ENCODE peak calls at places on chromosomes 6 and 20, in six cellular contexts. P is K562, K is A549, O is endothelial cell of umbilical vein, J is GM12878, R is HepG2. Q is an unnamed sample.

GRCh38 chr6:153231048-153231635 is 100.1 kb upstream of the RGS17 start:
- DNase-seq in P (no peak), K (peak), O (peak), J (no peak), R (peak), Q (peak)

GRCh38 chr6:162917506-162917905 is 189.7 kb downstream of the PACRG start:
- DNase-seq in P (no peak), K (no peak), O (no peak), J (no peak), R (no peak), Q (no peak)

GRCh38 chr6:16669227-16669626 is 92.0 kb downstream of the ATXN1 start:
- DNase-seq in P (no peak), K (no peak), O (peak), J (no peak), R (peak), Q (peak)

GRCh38 chr20:3085571-3086072 is 1.1 kb upstream of the AVP start:
- DNase-seq in P (no peak), K (no peak), O (no peak), J (no peak), R (no peak), Q (no peak)

GRCh38 chr6:152671146-152671545 is 26.6 kb upstream of the MYCT1 start:
- DNase-seq in P (no peak), K (no peak), O (peak), J (no peak), R (no peak), Q (no peak)

GRCh38 chr6:94835264-94835663 is 742.1 kb upstream of the MANEA start:
- DNase-seq in P (no peak), K (no peak), O (no peak), J (no peak), R (no peak), Q (no peak)

GRCh38 chr6:169038691-169039090 is 215.0 kb downstream of the THBS2 start:
- DNase-seq in P (no peak), K (no peak), O (no peak), J (no peak), R (no peak), Q (no peak)

GRCh38 chr6:154917941-154918340 is 77.2 kb upstream of the TIAM2 start:
- DNase-seq in P (no peak), K (no peak), O (no peak), J (no peak), R (no peak), Q (no peak)

GRCh38 chr6:23456396-23456795 is 669.6 kb upstream of the NRSN1 start:
- DNase-seq in P (no peak), K (no peak), O (peak), J (no peak), R (no peak), Q (no peak)

GRCh38 chr6:75345413-75345812 is 60.8 kb upstream of the TMEM30A start:
- DNase-seq in P (no peak), K (no peak), O (no peak), J (no peak), R (no peak), Q (no peak)

GRCh38 chr6:140480852-140481251 is 1106.4 kb upstream of the CITED2 start:
- DNase-seq in P (no peak), K (no peak), O (no peak), J (no peak), R (no peak), Q (peak)

GRCh38 chr6:115058414-115059211 is 715.8 kb upstream of the HS3ST5 start:
- DNase-seq in P (no peak), K (no peak), O (no peak), J (no peak), R (no peak), Q (no peak)

GRCh38 chr20:32806356-32806755 is 13.4 kb upstream of the MAPRE1 start:
- DNase-seq in P (no peak), K (no peak), O (no peak), J (no peak), R (no peak), Q (no peak)

GRCh38 chr6:21969192-21969591 is 327.6 kb downstream of the PRL start:
- DNase-seq in P (no peak), K (no peak), O (no peak), J (no peak), R (no peak), Q (no peak)

GRCh38 chr20:23536601-23537000 is 31.7 kb downstream of the CST9L start:
- DNase-seq in P (no peak), K (no peak), O (no peak), J (no peak), R (no peak), Q (no peak)

GRCh38 chr6:150409576-150410066 is 40.8 kb downstream of the IYD start:
- DNase-seq in P (no peak), K (no peak), O (peak), J (no peak), R (no peak), Q (peak)

GRCh38 chr20:38880952-38881735 is 45.1 kb upstream of the FAM83D start:
- DNase-seq in P (no peak), K (no peak), O (no peak), J (no peak), R (no peak), Q (peak)

GRCh38 chr6:158481612-158482473 is 78.0 kb upstream of the TMEM181 start:
- DNase-seq in P (no peak), K (peak), O (peak), J (no peak), R (no peak), Q (no peak)

GRCh38 chr6:31161216-31162126 is 3.1 kb downstream of the TCF19 start:
- DNase-seq in P (no peak), K (no peak), O (no peak), J (no peak), R (no peak), Q (no peak)

GRCh38 chr20:37602634-37603033 is 75.0 kb upstream of the BLCAP start:
- DNase-seq in P (no peak), K (no peak), O (no peak), J (no peak), R (no peak), Q (no peak)
- TF ChIP-seq MYC in P (no peak), K (no peak), O (no peak), J (no peak), R (no peak), Q (no peak)

GRCh38 chr6:117265425-117266266 is at the start of gene VGLL2:
- DNase-seq in P (no peak), K (peak), O (peak), J (no peak), R (peak), Q (no peak)
- TF ChIP-seq MYC in P (no peak), K (no peak), O (no peak), J (no peak), R (no peak), Q (no peak)

GRCh38 chr6:98117072-98117471 is 717.3 kb upstream of the POU3F2 start:
- DNase-seq in P (no peak), K (no peak), O (no peak), J (no peak), R (no peak), Q (no peak)

GRCh38 chr6:98124176-98124575 is 710.2 kb upstream of the POU3F2 start:
- DNase-seq in P (no peak), K (no peak), O (no peak), J (no peak), R (no peak), Q (no peak)

GRCh38 chr6:98116513-98116912 is 717.9 kb upstream of the POU3F2 start:
- DNase-seq in P (no peak), K (no peak), O (no peak), J (no peak), R (no peak), Q (no peak)

DNA sequence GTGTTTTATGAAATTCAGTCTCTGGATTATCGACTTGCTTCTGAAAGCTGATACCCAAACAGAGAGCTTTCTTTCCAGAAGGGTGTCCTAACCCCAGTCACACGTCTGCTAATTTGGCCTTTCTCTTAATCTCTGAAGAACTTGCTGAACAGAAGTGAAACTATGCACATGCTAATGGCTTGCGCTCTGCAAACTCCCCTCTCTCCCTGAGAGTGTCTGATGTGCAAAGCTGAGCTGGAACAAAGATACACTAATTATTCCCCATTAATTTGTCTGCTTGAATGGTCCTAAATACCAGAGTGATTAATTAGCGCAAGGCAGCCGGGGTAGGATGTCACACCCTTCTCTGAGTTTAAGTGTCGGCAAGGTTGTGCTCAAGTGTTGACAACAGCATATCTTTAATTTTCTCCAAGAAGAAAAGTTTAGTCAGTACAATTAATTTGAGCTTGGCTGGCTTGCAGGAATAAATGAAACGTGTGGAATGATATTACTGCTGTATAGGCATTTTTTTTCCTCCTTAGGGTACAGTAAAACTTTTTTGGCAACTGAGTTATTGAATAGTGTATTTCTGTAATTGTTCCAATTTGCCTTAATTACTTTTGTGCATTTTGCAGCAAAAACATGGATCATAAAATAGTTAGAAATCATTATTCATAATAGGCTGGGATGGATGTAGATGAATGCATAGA is 715.9 kb upstream of the POU3F2 start:
- DNase-seq in P (no peak), K (no peak), O (no peak), J (no peak), R (no peak), Q (no peak)
- TF ChIP-seq MYC in P (no peak), K (no peak), O (no peak), J (no peak), R (no peak), Q (no peak)

DNA sequence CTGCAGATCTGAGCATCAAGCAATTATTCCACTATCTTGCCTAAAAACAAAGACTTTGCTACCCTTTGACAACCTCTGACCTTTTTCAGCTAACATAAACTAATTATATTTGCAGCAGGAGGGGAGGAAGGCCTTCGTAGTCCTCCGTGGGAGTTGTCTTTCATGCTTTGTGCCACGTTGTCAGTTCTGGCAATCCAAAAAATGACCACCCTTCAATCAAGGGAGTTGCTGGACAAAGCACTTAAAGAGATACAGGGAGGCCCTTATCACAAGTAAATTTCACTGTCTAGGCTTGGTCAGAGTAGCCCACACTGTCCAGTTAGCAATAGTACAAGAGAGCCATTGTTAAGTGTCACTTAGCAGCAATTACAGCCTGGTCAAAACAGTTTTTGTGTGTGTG is 578.9 kb downstream of the HAO1 start:
- DNase-seq in P (no peak), K (no peak), O (no peak), J (no peak), R (no peak), Q (no peak)
- TF ChIP-seq MYC in P (no peak), K (no peak), O (no peak), J (no peak), R (no peak), Q (no peak)

DNA sequence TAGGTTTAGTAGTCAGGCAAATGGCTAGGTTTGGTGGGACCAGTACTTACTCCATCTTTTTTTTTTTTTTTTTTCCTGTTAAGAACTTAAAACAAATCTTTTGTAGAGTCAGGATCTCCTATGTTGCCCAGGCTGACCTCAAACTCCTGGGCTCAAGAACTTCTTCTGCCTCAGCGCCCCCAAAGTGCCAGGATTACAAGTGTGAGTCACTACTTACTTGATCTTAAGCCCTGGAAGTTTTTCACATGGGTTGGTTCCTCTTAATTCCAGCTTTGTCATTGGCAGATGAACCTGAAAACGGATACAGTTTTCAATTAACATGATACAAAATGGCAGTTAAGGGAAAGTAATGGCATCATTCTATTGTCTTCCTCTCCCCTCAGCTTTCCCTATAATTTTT is 179.4 kb upstream of the JAG1 start:
- DNase-seq in P (no peak), K (no peak), O (no peak), J (no peak), R (no peak), Q (no peak)
- TF ChIP-seq MYC in P (no peak), K (no peak), O (no peak), J (no peak), R (no peak), Q (no peak)

GRCh38 chr6:13680448-13680968 is 31.1 kb downstream of the RANBP9 start:
- DNase-seq in P (no peak), K (no peak), O (no peak), J (no peak), R (no peak), Q (no peak)

GRCh38 chr6:13679996-13680395 is 31.6 kb downstream of the RANBP9 start:
- DNase-seq in P (no peak), K (no peak), O (no peak), J (no peak), R (no peak), Q (no peak)

GRCh38 chr6:13678255-13678983 is 33.2 kb downstream of the RANBP9 start:
- DNase-seq in P (peak), K (no peak), O (peak), J (no peak), R (peak), Q (no peak)

GRCh38 chr6:13676551-13677156 is 35.0 kb downstream of the RANBP9 start:
- DNase-seq in P (no peak), K (no peak), O (no peak), J (no peak), R (no peak), Q (no peak)

DNA sequence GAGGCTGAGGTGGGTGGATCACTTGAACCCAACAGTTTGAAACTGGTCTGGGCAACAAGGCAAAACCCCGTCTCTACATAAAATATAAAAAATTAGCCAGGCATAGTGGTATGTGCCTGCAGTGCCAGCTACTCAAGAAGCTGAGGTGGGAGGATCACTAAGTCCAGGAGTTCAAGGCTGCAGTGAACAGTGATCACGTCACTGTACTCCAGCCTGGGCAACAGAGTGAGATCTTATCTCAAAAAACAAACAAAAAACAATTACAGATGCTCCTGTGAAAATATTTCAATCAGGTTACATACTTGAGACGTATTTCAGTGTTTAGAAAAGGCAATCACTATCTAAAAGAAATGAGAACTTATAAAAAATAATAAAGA is 33.8 kb downstream of the RANBP9 start:
- DNase-seq in P (no peak), K (no peak), O (no peak), J (no peak), R (peak), Q (no peak)
- TF ChIP-seq MYC in P (no peak), K (no peak), O (no peak), J (no peak), R (no peak), Q (no peak)

GRCh38 chr6:46042355-46042999 is 26.8 kb upstream of the CLIC5 start:
- DNase-seq in P (peak), K (peak), O (peak), J (no peak), R (peak), Q (peak)
- TF ChIP-seq MYC in P (no peak), K (no peak), O (no peak), J (no peak), R (no peak), Q (no peak)

DNA sequence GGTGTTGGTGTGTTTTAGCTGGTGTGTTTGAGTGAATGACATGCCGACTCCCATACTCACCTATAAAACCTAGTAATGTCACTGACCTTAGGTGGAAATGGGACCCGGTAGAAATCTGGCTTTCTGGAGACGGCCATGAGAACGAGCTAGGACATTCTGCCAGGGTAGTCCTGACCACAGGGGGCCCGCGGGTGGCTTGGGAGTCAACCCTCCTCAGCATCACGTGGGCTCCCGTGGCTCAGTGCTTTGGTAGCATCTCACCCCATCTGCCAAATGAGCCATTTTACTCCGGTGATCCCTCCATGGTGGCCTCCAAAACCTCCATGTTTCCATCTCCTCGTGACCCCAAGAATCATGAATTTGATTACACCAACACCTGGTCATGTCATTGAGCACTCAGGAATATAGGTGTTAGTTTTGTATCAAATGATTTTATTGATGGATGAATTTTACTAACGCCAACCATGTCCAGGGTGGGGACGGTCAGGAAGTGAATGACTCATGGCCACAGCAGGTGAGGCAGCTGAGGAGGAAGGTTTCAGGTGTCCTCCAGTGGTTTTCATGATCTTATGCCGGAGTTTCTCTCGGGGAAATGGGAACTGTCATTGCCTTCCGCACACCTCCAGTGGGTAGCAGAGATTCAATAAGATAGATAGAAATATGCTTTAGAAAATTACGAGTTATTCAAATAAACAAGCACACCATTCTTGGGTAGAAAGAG is 195.0 kb downstream of the SYNDIG1 start:
- DNase-seq in P (no peak), K (no peak), O (no peak), J (no peak), R (no peak), Q (no peak)
- TF ChIP-seq MYC in P (no peak), K (no peak), O (no peak), J (no peak), R (no peak), Q (no peak)